ENCODE peak calls at places on chromosomes 16 and 17, in seven cellular contexts. One of them, this sample, is unnamed.

GRCh38 chr17:56861899-56862298 is 27.9 kb downstream of the DGKE start:
- DNase-seq in iPS-NIHi11: no peak
- DNase-seq in HT1080: no peak
- DNase-seq in choroid plexus epithelial cell: no peak
- DNase-seq in stimulated activated CD4-positive, alpha-beta T cell treated with anti-CD3 and anti-CD28 coated beads, Interleukin-4, amount 100 ng/mL, for 24 hours: no peak
- DNase-seq in CD4-positive, alpha-beta memory T cell: no peak
- DNase-seq in neural progenitor cell: no peak
- DNase-seq in this sample: no peak

GRCh38 chr17:64357191-64357981 is 33.3 kb downstream of the PECAM1 start:
- DNase-seq in HT1080: peak; percentile 98
- DNase-seq in iPS-NIHi11: no peak
- DNase-seq in stimulated activated CD4-positive, alpha-beta T cell treated with anti-CD3 and anti-CD28 coated beads, Interleukin-4, amount 100 ng/mL, for 24 hours: no peak
- DNase-seq in CD4-positive, alpha-beta memory T cell: no peak
- DNase-seq in choroid plexus epithelial cell: peak; percentile 96
- DNase-seq in neural progenitor cell: no peak
- DNase-seq in this sample: no peak

GRCh38 chr16:55949518-55949917 is 74.3 kb upstream of the CES5A start:
- DNase-seq in neural progenitor cell: no peak
- DNase-seq in CD4-positive, alpha-beta memory T cell: no peak
- DNase-seq in choroid plexus epithelial cell: no peak
- DNase-seq in iPS-NIHi11: no peak
- DNase-seq in stimulated activated CD4-positive, alpha-beta T cell treated with anti-CD3 and anti-CD28 coated beads, Interleukin-4, amount 100 ng/mL, for 24 hours: no peak
- DNase-seq in HT1080: peak; percentile 15
- DNase-seq in this sample: no peak

GRCh38 chr16:85142129-85142513 is 29.8 kb upstream of the CIBAR2 start:
- DNase-seq in choroid plexus epithelial cell: no peak
- DNase-seq in iPS-NIHi11: no peak
- DNase-seq in HT1080: no peak
- DNase-seq in stimulated activated CD4-positive, alpha-beta T cell treated with anti-CD3 and anti-CD28 coated beads, Interleukin-4, amount 100 ng/mL, for 24 hours: no peak
- DNase-seq in CD4-positive, alpha-beta memory T cell: no peak
- DNase-seq in neural progenitor cell: no peak
- DNase-seq in this sample: no peak

GRCh38 chr17:10631048-10631700 is 25.9 kb downstream of the MYH3 start:
- DNase-seq in iPS-NIHi11: peak; percentile 66
- DNase-seq in neural progenitor cell: peak; percentile 50
- DNase-seq in choroid plexus epithelial cell: peak; percentile 56
- DNase-seq in stimulated activated CD4-positive, alpha-beta T cell treated with anti-CD3 and anti-CD28 coated beads, Interleukin-4, amount 100 ng/mL, for 24 hours: no peak
- DNase-seq in CD4-positive, alpha-beta memory T cell: no peak
- DNase-seq in HT1080: peak; percentile 23
- DNase-seq in this sample: peak; percentile 78

GRCh38 chr17:7081341-7082062 is 1.5 kb upstream of the CLEC10A start:
- DNase-seq in choroid plexus epithelial cell: no peak
- DNase-seq in stimulated activated CD4-positive, alpha-beta T cell treated with anti-CD3 and anti-CD28 coated beads, Interleukin-4, amount 100 ng/mL, for 24 hours: peak; percentile 6
- DNase-seq in CD4-positive, alpha-beta memory T cell: peak; percentile 26
- DNase-seq in HT1080: no peak
- DNase-seq in neural progenitor cell: no peak
- DNase-seq in iPS-NIHi11: peak; percentile 50
- DNase-seq in this sample: no peak

GRCh38 chr17:76202516-76202915 is 37.8 kb downstream of the RNF157 start:
- DNase-seq in stimulated activated CD4-positive, alpha-beta T cell treated with anti-CD3 and anti-CD28 coated beads, Interleukin-4, amount 100 ng/mL, for 24 hours: no peak
- DNase-seq in iPS-NIHi11: no peak
- DNase-seq in HT1080: no peak
- DNase-seq in neural progenitor cell: no peak
- DNase-seq in CD4-positive, alpha-beta memory T cell: no peak
- DNase-seq in choroid plexus epithelial cell: peak; percentile 72
- DNase-seq in this sample: no peak

GRCh38 chr17:35515027-35515426 is 22.5 kb downstream of the SLFN12L start:
- DNase-seq in neural progenitor cell: no peak
- DNase-seq in stimulated activated CD4-positive, alpha-beta T cell treated with anti-CD3 and anti-CD28 coated beads, Interleukin-4, amount 100 ng/mL, for 24 hours: no peak
- DNase-seq in choroid plexus epithelial cell: no peak
- DNase-seq in iPS-NIHi11: no peak
- DNase-seq in CD4-positive, alpha-beta memory T cell: no peak
- DNase-seq in HT1080: no peak
- DNase-seq in this sample: no peak

GRCh38 chr16:58010886-58011285 is 9.7 kb downstream of the USB1 start:
- DNase-seq in CD4-positive, alpha-beta memory T cell: no peak
- DNase-seq in iPS-NIHi11: no peak
- DNase-seq in HT1080: no peak
- DNase-seq in stimulated activated CD4-positive, alpha-beta T cell treated with anti-CD3 and anti-CD28 coated beads, Interleukin-4, amount 100 ng/mL, for 24 hours: no peak
- DNase-seq in choroid plexus epithelial cell: no peak
- DNase-seq in neural progenitor cell: peak; percentile 57
- DNase-seq in this sample: peak; percentile 3

GRCh38 chr16:25747160-25747758 is 55.5 kb downstream of the HS3ST4 start:
- DNase-seq in HT1080: no peak
- DNase-seq in choroid plexus epithelial cell: no peak
- DNase-seq in stimulated activated CD4-positive, alpha-beta T cell treated with anti-CD3 and anti-CD28 coated beads, Interleukin-4, amount 100 ng/mL, for 24 hours: no peak
- DNase-seq in iPS-NIHi11: peak; percentile 57
- DNase-seq in neural progenitor cell: peak; percentile 71
- DNase-seq in CD4-positive, alpha-beta memory T cell: no peak
- DNase-seq in this sample: no peak

GRCh38 chr16:57510016-57510871 is 24.0 kb upstream of the DOK4 start:
- DNase-seq in neural progenitor cell: no peak
- DNase-seq in choroid plexus epithelial cell: no peak
- DNase-seq in iPS-NIHi11: no peak
- DNase-seq in CD4-positive, alpha-beta memory T cell: no peak
- DNase-seq in stimulated activated CD4-positive, alpha-beta T cell treated with anti-CD3 and anti-CD28 coated beads, Interleukin-4, amount 100 ng/mL, for 24 hours: no peak
- DNase-seq in HT1080: no peak
- DNase-seq in this sample: no peak

GRCh38 chr16:87721622-87722565 is 43.9 kb downstream of the KLHDC4 start:
- DNase-seq in neural progenitor cell: no peak
- DNase-seq in CD4-positive, alpha-beta memory T cell: no peak
- DNase-seq in stimulated activated CD4-positive, alpha-beta T cell treated with anti-CD3 and anti-CD28 coated beads, Interleukin-4, amount 100 ng/mL, for 24 hours: no peak
- DNase-seq in HT1080: no peak
- DNase-seq in choroid plexus epithelial cell: no peak
- DNase-seq in iPS-NIHi11: no peak
- DNase-seq in this sample: no peak

GRCh38 chr16:30009990-30010816 is 624 bp downstream of the DOC2A start:
- DNase-seq in HT1080: no peak
- DNase-seq in neural progenitor cell: no peak
- DNase-seq in CD4-positive, alpha-beta memory T cell: no peak
- DNase-seq in stimulated activated CD4-positive, alpha-beta T cell treated with anti-CD3 and anti-CD28 coated beads, Interleukin-4, amount 100 ng/mL, for 24 hours: no peak
- DNase-seq in iPS-NIHi11: no peak
- DNase-seq in choroid plexus epithelial cell: no peak
- DNase-seq in this sample: no peak